ENCODE peak calls at places on chromosome 16, in four cellular contexts. One of them, this sample, is unnamed.

GRCh38 chr16:89426736-89427525 is 63.4 kb downstream of the ANKRD11 start:
- DNase-seq in A549: no peak
- DNase-seq in K562: no peak
- DNase-seq in HepG2: no peak
- DNase-seq in this sample: no peak

GRCh38 chr16:30927789-30928378 is 4.5 kb downstream of the FBXL19 start:
- DNase-seq in A549: peak; percentile 47
- DNase-seq in HepG2: peak; percentile 61
- DNase-seq in K562: peak; percentile 59
- DNase-seq in this sample: peak; percentile 85

GRCh38 chr16:67269766-67270165 is 9.6 kb upstream of the PLEKHG4 start:
- DNase-seq in K562: no peak
- DNase-seq in A549: no peak
- DNase-seq in HepG2: no peak
- DNase-seq in this sample: no peak

GRCh38 chr16:24821129-24821528 is 24.6 kb upstream of the SLC5A11 start:
- DNase-seq in A549: no peak
- DNase-seq in K562: no peak
- DNase-seq in HepG2: no peak
- DNase-seq in this sample: no peak

GRCh38 chr16:5709889-5710288 is 612.3 kb upstream of the EEF2KMT start:
- DNase-seq in K562: no peak
- DNase-seq in A549: no peak
- DNase-seq in HepG2: no peak
- DNase-seq in this sample: no peak

GRCh38 chr16:87156195-87156594 is 161.0 kb downstream of the C16orf95 start:
- DNase-seq in K562: no peak
- DNase-seq in HepG2: no peak
- DNase-seq in A549: no peak
- DNase-seq in this sample: no peak

GRCh38 chr16:24917891-24918290 is 72.1 kb downstream of the SLC5A11 start:
- DNase-seq in A549: no peak
- DNase-seq in HepG2: no peak
- DNase-seq in K562: no peak
- DNase-seq in this sample: no peak

GRCh38 chr16:2032285-2033056 is 5.8 kb downstream of the NHERF2 start:
- DNase-seq in A549: no peak
- DNase-seq in K562: peak; percentile 75
- DNase-seq in HepG2: no peak
- DNase-seq in this sample: no peak

GRCh38 chr16:31351246-31351936 is 3.6 kb upstream of the ITGAX start:
- DNase-seq in A549: no peak
- DNase-seq in HepG2: no peak
- DNase-seq in K562: no peak
- DNase-seq in this sample: no peak

GRCh38 chr16:86022381-86022960 is 123.5 kb downstream of the IRF8 start:
- DNase-seq in HepG2: no peak
- DNase-seq in K562: no peak
- DNase-seq in A549: no peak
- DNase-seq in this sample: no peak

GRCh38 chr16:89174055-89174827 is 2.7 kb downstream of the CDH15 start:
- DNase-seq in A549: no peak
- DNase-seq in HepG2: no peak
- DNase-seq in K562: no peak
- DNase-seq in this sample: peak; percentile 49

GRCh38 chr16:63361032-63361624 is 1324.9 kb upstream of the CDH8 start:
- DNase-seq in HepG2: peak; percentile 46
- DNase-seq in A549: peak; percentile 14
- DNase-seq in K562: peak; percentile 23
- DNase-seq in this sample: no peak

GRCh38 chr16:78571434-78571833 is 472.0 kb downstream of the WWOX start:
- DNase-seq in HepG2: no peak
- DNase-seq in A549: no peak
- DNase-seq in K562: no peak
- DNase-seq in this sample: no peak

GRCh38 chr16:51151435-51151950 is 423 bp upstream of the SALL1 start:
- DNase-seq in K562: no peak
- DNase-seq in A549: no peak
- DNase-seq in HepG2: peak; percentile 86
- DNase-seq in this sample: peak; percentile 85
- TF ChIP-seq HMGXB4 in K562: no peak
- TF ChIP-seq HMGXB4 in A549: no peak
- TF ChIP-seq HMGXB4 in HepG2: no peak
- TF ChIP-seq HMGXB4 in this sample: peak; percentile 69

GRCh38 chr16:3664187-3664896 is 9.9 kb downstream of the DNASE1 start:
- DNase-seq in K562: no peak
- DNase-seq in HepG2: no peak
- DNase-seq in A549: no peak
- DNase-seq in this sample: no peak
- TF ChIP-seq HMGXB4 in K562: no peak
- TF ChIP-seq HMGXB4 in HepG2: no peak
- TF ChIP-seq HMGXB4 in A549: no peak
- TF ChIP-seq HMGXB4 in this sample: no peak

GRCh38 chr16:68658974-68659360 is 13.9 kb downstream of the CDH3 start:
- DNase-seq in A549: no peak
- DNase-seq in K562: no peak
- DNase-seq in HepG2: no peak
- DNase-seq in this sample: no peak

GRCh38 chr16:68662035-68662434 is 16.9 kb downstream of the CDH3 start:
- DNase-seq in K562: no peak
- DNase-seq in HepG2: no peak
- DNase-seq in A549: no peak
- DNase-seq in this sample: no peak

GRCh38 chr16:68655806-68656205 is 10.7 kb downstream of the CDH3 start:
- DNase-seq in A549: no peak
- DNase-seq in K562: no peak
- DNase-seq in HepG2: no peak
- DNase-seq in this sample: no peak

GRCh38 chr16:68656771-68657170 is 11.7 kb downstream of the CDH3 start:
- DNase-seq in K562: no peak
- DNase-seq in HepG2: no peak
- DNase-seq in A549: no peak
- DNase-seq in this sample: no peak

DNA sequence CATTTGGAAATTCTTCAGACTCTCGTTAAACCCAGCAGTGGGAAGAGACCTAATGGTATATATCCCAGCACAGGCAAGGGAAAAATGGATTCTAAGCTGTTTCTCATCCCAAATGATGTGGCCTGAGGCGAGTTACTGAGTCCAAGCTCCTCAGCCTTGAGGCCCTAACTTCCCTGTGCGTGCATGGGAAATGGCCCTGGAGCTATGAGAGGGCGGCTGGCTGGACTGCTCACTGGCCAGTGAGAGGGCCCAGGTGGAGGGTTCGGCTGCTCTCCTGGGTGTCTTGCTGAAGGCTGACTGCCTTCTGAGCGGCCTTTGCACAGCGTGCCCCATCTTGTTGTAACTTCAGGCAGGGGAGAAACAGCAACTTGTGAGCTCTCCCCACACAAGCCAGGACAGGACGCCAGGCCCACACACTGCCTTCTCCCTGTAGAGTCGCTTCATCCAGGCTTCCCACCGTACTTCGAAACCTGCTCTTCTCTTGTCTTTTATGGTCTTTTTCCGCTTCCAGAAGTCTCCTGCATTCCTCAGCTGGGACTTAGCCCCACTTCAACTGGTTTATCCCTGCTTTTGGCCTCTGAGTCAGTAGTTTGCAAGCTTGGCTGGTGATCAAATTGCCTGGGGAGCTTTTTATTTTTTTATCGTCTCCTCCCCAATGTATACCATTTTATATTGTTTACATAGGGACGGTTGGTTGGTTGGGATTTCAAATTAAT is 13.3 kb downstream of the CDH3 start:
- DNase-seq in K562: no peak
- DNase-seq in A549: peak; percentile 50
- DNase-seq in HepG2: no peak
- DNase-seq in this sample: no peak
- TF ChIP-seq HMGXB4 in K562: no peak
- TF ChIP-seq HMGXB4 in A549: no peak
- TF ChIP-seq HMGXB4 in HepG2: no peak
- TF ChIP-seq HMGXB4 in this sample: no peak

DNA sequence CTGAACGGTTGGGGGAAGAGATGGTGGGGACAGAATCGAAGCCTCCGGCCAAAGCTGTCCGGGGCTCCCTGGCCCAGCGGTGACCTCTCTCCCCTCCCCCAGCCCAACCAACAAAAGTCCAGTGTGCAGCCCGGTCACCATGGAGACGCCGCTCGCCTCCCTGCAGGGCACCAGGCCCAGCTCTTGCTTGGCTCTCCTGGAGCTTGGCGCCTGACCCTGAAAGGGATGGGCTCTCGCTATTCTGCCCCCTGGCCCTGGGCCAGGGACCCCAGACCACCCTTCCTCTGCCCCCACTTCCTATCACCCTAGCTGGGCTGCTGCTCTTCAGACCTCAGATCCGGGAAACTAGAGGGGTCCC is 1.3 kb downstream of the METRN start:
- DNase-seq in K562: peak; percentile 42
- DNase-seq in HepG2: peak; percentile 80
- DNase-seq in A549: no peak
- DNase-seq in this sample: peak; percentile 68
- TF ChIP-seq HMGXB4 in K562: no peak
- TF ChIP-seq HMGXB4 in HepG2: no peak
- TF ChIP-seq HMGXB4 in A549: no peak
- TF ChIP-seq HMGXB4 in this sample: no peak

DNA sequence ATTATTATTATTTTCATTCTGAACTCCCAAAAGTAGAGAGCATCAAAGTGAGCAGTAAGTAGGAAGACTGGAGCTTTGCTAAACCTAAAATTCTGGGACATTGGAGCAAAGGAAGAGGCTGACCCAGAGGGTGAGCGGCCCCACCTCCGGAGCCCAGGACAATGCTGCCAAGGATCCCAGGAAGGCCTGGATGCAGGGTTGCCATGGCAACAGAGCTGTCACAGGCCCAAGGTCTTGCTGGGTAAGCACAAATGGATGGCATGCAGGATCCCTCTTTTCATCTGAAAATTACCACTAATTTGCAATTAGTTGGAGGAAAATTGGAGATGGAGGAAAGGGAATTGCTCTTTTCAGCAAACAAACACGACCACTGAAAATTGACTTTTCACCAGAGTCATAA is 457.9 kb upstream of the CDH5 start:
- DNase-seq in A549: no peak
- DNase-seq in HepG2: no peak
- DNase-seq in K562: no peak
- DNase-seq in this sample: peak; percentile 38
- TF ChIP-seq HMGXB4 in A549: no peak
- TF ChIP-seq HMGXB4 in HepG2: no peak
- TF ChIP-seq HMGXB4 in K562: no peak
- TF ChIP-seq HMGXB4 in this sample: no peak